ENCODE peak calls at places on chromosomes 3 and 15, in six cellular contexts. Y is right cardiac atrium, A is psoas muscle, T is HCT116, G is PC-3, U is mucosa of descending colon. O is an unnamed sample. For H3K4me1, the result is how much of the 10 kb centered on the place peaks cover.

GRCh38 chr15:85624241-85624855 is 170.4 kb downstream of the KLHL25 start:
- ATAC-seq in G (no peak), A (peak), Y (peak), U (peak), T (no peak), O (peak)

GRCh38 chr15:86829251-86829650 is 749.6 kb downstream of the AGBL1 start:
- ATAC-seq in Y (no peak), A (peak), U (no peak), G (no peak), T (no peak), O (no peak)

GRCh38 chr3:175070946-175071345 is 211.8 kb downstream of the NAALADL2 start:
- ATAC-seq in G (peak), U (no peak), Y (no peak), T (no peak), A (no peak), O (no peak)

GRCh38 chr15:42921049-42921731 is 612 bp upstream of the TTBK2 start:
- ATAC-seq in G (no peak), T (no peak), U (peak), Y (peak), A (peak), O (peak)

GRCh38 chr3:99923873-99924272 is 106.2 kb downstream of the CMSS1 start:
- ATAC-seq in T (no peak), G (no peak), U (no peak), Y (no peak), A (no peak), O (no peak)

GRCh38 chr3:14862661-14863230 is 44.0 kb downstream of the FGD5 start:
- ATAC-seq in A (no peak), G (no peak), Y (peak), U (no peak), T (no peak), O (no peak)

GRCh38 chr3:187777331-187778046 is 32.2 kb upstream of the BCL6 start:
- ATAC-seq in U (peak), A (no peak), G (peak), Y (peak), T (no peak), O (no peak)

GRCh38 chr15:90709278-90709677 is 7.9 kb upstream of the BLM start:
- ATAC-seq in Y (no peak), U (no peak), T (no peak), A (no peak), G (no peak), O (no peak)

GRCh38 chr15:100902436-100903190 is 16.5 kb upstream of the LRRK1 start:
- ATAC-seq in G (peak), U (peak), Y (peak), A (peak), T (no peak), O (peak)

GRCh38 chr15:89230277-89230676 is 8.9 kb upstream of the RLBP1 start:
- ATAC-seq in T (peak), G (peak), U (no peak), Y (no peak), A (no peak), O (no peak)

GRCh38 chr15:78763111-78763795 is 48.0 kb downstream of the ADAMTS7 start:
- ATAC-seq in U (no peak), G (no peak), T (no peak), Y (no peak), A (no peak), O (no peak)

GRCh38 chr3:5188419-5189405 is 1.2 kb downstream of the EDEM1 start:
- ATAC-seq in U (peak), A (no peak), Y (no peak), T (peak), G (peak), O (no peak)

GRCh38 chr3:5194341-5194740 is 6.8 kb downstream of the EDEM1 start:
- ATAC-seq in U (no peak), Y (no peak), A (no peak), G (peak), T (peak), O (no peak)

GRCh38 chr3:5190147-5190791 is 2.8 kb downstream of the EDEM1 start:
- ATAC-seq in U (no peak), T (no peak), Y (no peak), G (no peak), A (no peak), O (no peak)

GRCh38 chr3:5192568-5193319 is 5.2 kb downstream of the EDEM1 start:
- ATAC-seq in Y (no peak), U (no peak), T (no peak), A (no peak), G (no peak), O (no peak)

DNA sequence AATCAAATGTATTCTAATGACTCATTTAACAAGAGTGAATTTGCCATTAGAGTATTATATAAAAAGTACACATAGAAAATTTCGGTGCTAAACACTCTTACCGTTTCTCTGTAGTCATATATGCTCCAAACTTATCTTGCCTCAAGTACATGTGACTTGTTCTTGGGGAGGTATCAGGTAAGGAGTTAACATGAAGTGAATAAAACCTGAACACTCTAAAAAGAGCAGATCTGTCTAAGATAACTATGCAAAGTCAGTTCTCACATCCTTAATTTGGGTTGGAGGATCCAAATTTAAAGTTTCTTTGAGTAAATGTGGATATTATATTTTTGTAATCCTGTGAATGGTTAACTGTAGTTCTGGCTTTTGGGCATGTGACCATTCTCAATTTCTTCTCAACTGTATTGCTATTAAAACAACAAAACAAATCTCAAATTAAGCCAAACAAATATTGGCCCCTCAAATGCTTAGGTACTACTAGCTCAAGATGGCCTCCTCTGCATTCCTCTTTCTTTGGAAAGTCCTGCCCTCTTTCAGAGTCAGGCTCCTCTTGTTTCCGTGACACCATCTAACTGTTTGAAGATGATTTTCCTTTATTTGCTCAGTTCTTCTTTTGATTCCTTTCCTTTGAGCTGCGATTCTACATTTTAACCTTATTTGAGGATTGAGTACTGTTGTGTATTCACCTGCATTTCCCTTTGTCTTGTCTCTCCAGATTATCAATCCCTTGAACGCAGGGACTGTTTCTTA is 4.2 kb downstream of the EDEM1 start:
- ATAC-seq in Y (no peak), A (no peak), U (no peak), T (no peak), G (no peak), O (no peak)
- H3K4me1 ChIP-seq in Y (under half), A (half or more), U (under half), T (under half), G (half or more), O (under half)

GRCh38 chr3:52528596-52529375 is 4.9 kb downstream of the NT5DC2 start:
- ATAC-seq in Y (no peak), A (no peak), G (no peak), U (no peak), T (no peak), O (no peak)
- H3K4me1 ChIP-seq in Y (under half), A (under half), G (under half), U (under half), T (under half), O (under half)

GRCh38 chr3:70876154-70876553 is 563.7 kb upstream of the MDFIC2 start:
- ATAC-seq in G (no peak), T (no peak), U (no peak), A (no peak), Y (no peak), O (no peak)
- H3K4me1 ChIP-seq in G (under half), T (under half), U (under half), A (under half), Y (under half), O (under half)

GRCh38 chr15:31456329-31457060 is 129.9 kb downstream of the KLF13 start:
- ATAC-seq in U (no peak), Y (no peak), G (no peak), A (no peak), T (no peak), O (no peak)
- H3K4me1 ChIP-seq in U (under half), Y (under half), G (under half), A (under half), T (under half), O (under half)

DNA sequence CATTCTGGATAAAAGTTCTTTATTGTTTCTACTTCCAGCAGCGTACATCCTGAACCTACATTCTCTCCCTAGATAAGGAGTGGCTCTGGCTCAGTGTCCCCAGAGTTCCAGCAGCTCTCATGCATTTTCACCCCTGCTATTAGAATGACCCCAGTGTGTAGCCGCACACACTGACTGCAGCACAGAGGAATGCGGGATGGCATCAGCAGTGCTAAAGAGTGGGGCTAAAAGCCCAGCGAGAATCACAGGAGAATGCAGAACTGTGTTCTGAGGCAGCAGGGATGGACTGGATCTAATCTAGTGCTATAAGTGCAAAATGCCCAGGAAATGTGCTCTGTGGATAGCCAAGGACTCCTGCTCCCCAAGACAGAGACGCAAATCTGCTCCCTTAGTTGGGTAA is 66.4 kb upstream of the TJP1 start:
- ATAC-seq in G (no peak), T (no peak), Y (peak), U (no peak), A (no peak), O (no peak)
- H3K4me1 ChIP-seq in G (under half), T (under half), Y (under half), U (under half), A (under half), O (under half)

GRCh38 chr3:126621171-126621570 is 33.8 kb downstream of the TXNRD3 start:
- ATAC-seq in T (peak), U (no peak), A (peak), Y (peak), G (peak), O (no peak)
- H3K4me1 ChIP-seq in T (under half), U (under half), A (under half), Y (under half), G (under half), O (under half)

GRCh38 chr15:63370764-63371163 is 10.9 kb downstream of the CA12 start:
- ATAC-seq in T (no peak), Y (no peak), G (no peak), U (no peak), A (no peak), O (no peak)

GRCh38 chr15:63372753-63373152 is 8.9 kb downstream of the CA12 start:
- ATAC-seq in T (no peak), A (no peak), G (no peak), Y (no peak), U (no peak), O (no peak)

GRCh38 chr15:63372018-63372705 is 9.5 kb downstream of the CA12 start:
- ATAC-seq in A (peak), Y (peak), U (peak), G (peak), T (peak), O (peak)

GRCh38 chr15:63369766-63370165 is 11.9 kb downstream of the CA12 start:
- ATAC-seq in A (no peak), U (no peak), G (no peak), T (no peak), Y (no peak), O (no peak)

DNA sequence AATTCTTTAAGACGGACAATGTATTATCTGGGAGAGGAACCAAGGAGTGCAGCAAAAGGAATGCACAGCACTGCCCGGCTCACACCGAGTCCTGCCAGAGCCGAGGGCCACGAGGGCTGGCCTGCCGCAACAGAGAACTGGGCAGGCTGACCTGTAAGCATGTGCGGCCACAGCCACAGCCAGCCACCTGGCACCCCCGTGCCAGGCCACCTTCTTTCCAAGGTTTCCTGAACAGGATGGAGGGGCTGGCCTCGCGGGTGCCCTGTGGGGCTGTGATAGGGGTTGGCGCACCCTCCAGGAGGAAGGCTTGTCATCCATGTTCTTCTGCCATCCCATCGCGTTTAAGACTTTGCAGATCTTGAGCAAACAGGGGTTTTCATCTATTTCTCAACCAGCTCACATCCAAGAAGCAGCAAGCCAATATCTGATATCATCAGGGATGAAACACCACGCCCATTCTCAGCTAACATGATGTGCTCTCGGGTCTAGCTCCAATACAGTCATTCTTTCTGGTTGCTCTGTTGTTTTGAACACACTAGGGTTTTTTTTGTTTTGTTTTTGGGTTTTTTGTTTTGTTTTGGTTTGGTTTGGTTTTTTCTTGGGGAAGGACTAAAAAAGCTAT is 10.2 kb downstream of the CA12 start:
- ATAC-seq in Y (no peak), T (no peak), U (no peak), G (no peak), A (peak), O (peak)
- H3K4me1 ChIP-seq in Y (under half), T (under half), U (under half), G (under half), A (under half), O (half or more)

GRCh38 chr3:37945407-37945802 is 45.2 kb upstream of the VILL start:
- ATAC-seq in T (peak), A (no peak), G (no peak), U (no peak), Y (no peak), O (no peak)
- H3K4me1 ChIP-seq in T (half or more), A (under half), G (under half), U (under half), Y (under half), O (under half)

GRCh38 chr3:39288300-39288808 is 8.5 kb upstream of the CX3CR1 start:
- ATAC-seq in U (peak), A (peak), G (peak), T (peak), Y (peak), O (peak)

GRCh38 chr3:39289107-39289506 is 9.3 kb upstream of the CX3CR1 start:
- ATAC-seq in T (no peak), Y (no peak), A (no peak), G (no peak), U (no peak), O (no peak)

GRCh38 chr3:39287216-39287858 is 7.5 kb upstream of the CX3CR1 start:
- ATAC-seq in A (peak), U (no peak), T (no peak), Y (no peak), G (no peak), O (no peak)

GRCh38 chr3:39286771-39287170 is 6.9 kb upstream of the CX3CR1 start:
- ATAC-seq in A (no peak), G (no peak), Y (no peak), U (no peak), T (no peak), O (no peak)

GRCh38 chr3:39287859-39288221 is 8.0 kb upstream of the CX3CR1 start:
- ATAC-seq in G (no peak), A (peak), T (no peak), Y (no peak), U (no peak), O (no peak)
- H3K4me1 ChIP-seq in G (under half), A (under half), T (under half), Y (under half), U (under half), O (under half)